ENCODE peak calls at places on chromosomes 11 and 22, in seven cellular contexts. N is upper lobe of right lung, H is keratinocyte, X is PC-9, M is mucosa of descending colon, S is breast epithelium, U is A549. I is an unnamed sample.

GRCh38 chr11:69915151-69915500 is 95.9 kb upstream of the FGF3 start:
- DNase-seq in M (no peak), S (no peak), H (peak; percentile 58), N (no peak), X (no peak), U (peak; percentile 23), I (no peak)

GRCh38 chr11:134333312-134333711 is 1.5 kb downstream of the GLB1L2 start:
- DNase-seq in S (no peak), X (no peak), M (no peak), N (no peak), H (no peak), U (no peak), I (no peak)

GRCh38 chr11:72579816-72580647 is 94.2 kb downstream of the PDE2A start:
- DNase-seq in M (no peak), U (no peak), N (peak; percentile 45), H (no peak), X (no peak), S (no peak), I (peak; percentile 30)

GRCh38 chr11:121337740-121338272 is 45.2 kb downstream of the SC5D start:
- DNase-seq in H (no peak), M (no peak), X (no peak), S (no peak), U (no peak), N (no peak), I (no peak)

GRCh38 chr11:503179-503981 is 3.7 kb downstream of the RNH1 start:
- DNase-seq in M (peak; percentile 48), H (no peak), U (no peak), S (no peak), N (peak; percentile 87), X (no peak), I (no peak)

GRCh38 chr11:102528618-102529017 is 1.9 kb downstream of the MMP7 start:
- DNase-seq in M (no peak), U (no peak), S (no peak), X (no peak), H (no peak), N (no peak), I (no peak)

GRCh38 chr11:122791836-122792235 is 46.5 kb upstream of the CRTAM start:
- DNase-seq in H (no peak), M (no peak), X (no peak), N (no peak), S (no peak), U (no peak), I (no peak)

GRCh38 chr22:43270314-43270908 is 72.8 kb downstream of the SCUBE1 start:
- DNase-seq in H (no peak), U (peak; percentile 50), X (no peak), M (peak; percentile 28), S (no peak), N (no peak), I (no peak)

GRCh38 chr11:2882681-2883110 is 2.9 kb downstream of the CDKN1C start:
- DNase-seq in S (no peak), M (no peak), U (no peak), H (no peak), X (no peak), N (no peak), I (peak; percentile 54)

GRCh38 chr11:3905080-3905953 is 49.9 kb downstream of the STIM1 start:
- DNase-seq in M (peak; percentile 44), X (peak; percentile 67), S (no peak), N (no peak), U (peak; percentile 76), H (peak; percentile 62), I (no peak)

GRCh38 chr11:43358308-43358669 is 431 bp upstream of the TTC17 start:
- DNase-seq in H (no peak), S (no peak), M (peak; percentile 20), N (no peak), X (no peak), U (no peak), I (no peak)

GRCh38 chr11:131572423-131572822 is 202.0 kb downstream of the NTM start:
- DNase-seq in U (no peak), S (no peak), H (no peak), X (no peak), M (no peak), N (no peak), I (no peak)

GRCh38 chr11:67545280-67545679 is 22.0 kb upstream of the CABP2 start:
- DNase-seq in H (no peak), U (no peak), N (no peak), M (peak; percentile 88), S (no peak), X (no peak), I (no peak)
- TF ChIP-seq CTCF in H (no peak), U (no peak), N (no peak), M (peak; percentile 19), S (no peak), X (no peak), I (no peak)

DNA sequence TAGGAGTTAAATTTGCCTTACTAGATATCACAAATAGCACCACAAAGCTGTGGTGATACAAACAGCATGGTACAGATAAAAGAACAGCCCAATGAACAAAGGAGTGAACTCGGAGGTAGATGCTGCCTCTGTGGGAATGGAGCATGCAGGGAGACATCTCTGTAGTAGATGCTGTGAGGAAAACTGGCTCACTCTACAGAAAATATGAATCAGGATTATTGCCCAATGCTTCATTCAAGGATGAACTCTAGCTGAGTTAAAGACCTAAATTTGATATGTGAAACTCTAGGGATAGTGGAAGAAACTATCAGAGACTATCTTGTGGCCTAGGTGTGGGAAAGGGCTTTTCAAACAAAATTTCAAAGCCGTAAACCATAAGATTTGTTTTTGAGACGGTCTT is 15.3 kb upstream of the CAPN5 start:
- DNase-seq in S (no peak), N (no peak), U (no peak), H (no peak), M (no peak), X (no peak), I (no peak)
- H3K4me1 ChIP-seq in S (no peaks in the 10 kb centered on the region), N (no peaks in the 10 kb centered on the region), U (peaks cover 5% of the 10 kb centered on the region), H (peaks cover 5% of the 10 kb centered on the region), M (peaks cover 16% of the 10 kb centered on the region), X (peaks cover 5% of the 10 kb centered on the region), I (no peaks in the 10 kb centered on the region)

DNA sequence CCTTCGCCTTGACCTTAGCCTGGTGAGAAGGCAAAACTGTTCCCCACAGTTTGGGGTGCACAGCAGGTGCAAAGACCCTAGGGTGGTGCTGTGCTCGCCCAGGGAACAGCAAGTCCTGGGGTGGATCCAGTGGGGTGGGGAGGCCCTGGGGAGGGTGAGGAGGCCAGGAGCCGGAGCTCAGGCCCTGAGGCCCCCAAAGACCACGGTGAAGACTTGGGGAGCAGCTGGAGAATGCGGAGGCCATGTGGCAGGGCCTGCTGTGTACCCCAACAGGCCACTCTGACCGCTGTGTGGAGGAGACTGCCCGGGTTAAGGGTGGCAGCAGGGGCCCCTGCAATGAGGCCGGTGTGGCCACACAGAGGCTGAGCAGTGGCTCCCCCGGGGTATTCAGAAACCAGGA is 101.1 kb upstream of the RTL6 start:
- DNase-seq in N (no peak), M (no peak), S (no peak), U (no peak), H (no peak), X (no peak), I (no peak)
- TF ChIP-seq CTCF in N (no peak), M (no peak), S (no peak), U (no peak), H (no peak), X (no peak), I (no peak)

DNA sequence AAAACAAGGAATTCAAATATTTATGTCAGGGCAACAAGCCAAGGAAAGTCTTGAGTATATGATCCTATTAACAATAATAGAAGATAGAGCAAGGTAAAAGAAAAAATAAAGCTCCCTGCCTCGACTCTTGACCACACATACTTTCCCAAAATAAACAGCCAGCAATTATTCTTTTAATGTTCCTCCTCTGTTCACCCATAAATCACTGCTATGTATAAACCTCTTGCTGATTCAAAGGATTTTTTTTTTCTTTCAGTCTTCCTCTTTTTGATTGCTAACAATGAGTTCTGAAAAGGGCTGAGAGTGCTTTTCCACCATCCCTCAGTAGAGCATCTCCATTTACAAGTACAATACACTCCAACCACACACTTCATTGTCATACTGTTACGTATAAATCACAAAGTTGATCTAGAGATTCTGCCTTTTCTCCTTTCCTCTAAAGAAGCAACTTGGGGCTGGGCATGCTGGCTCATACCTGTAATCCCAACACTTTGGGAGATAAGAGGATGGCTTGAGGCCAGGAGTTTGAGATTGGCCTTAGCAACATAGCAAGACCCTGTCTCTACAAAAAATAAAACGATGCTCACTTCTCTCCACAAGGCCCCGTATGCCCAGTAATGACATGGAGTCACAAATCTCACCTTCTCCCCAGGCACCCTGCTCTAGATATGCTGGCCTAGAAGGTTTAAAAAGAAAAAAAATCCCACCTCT is 24.0 kb downstream of the RAB30 start:
- DNase-seq in S (no peak), U (no peak), M (no peak), H (no peak), N (no peak), X (no peak), I (no peak)
- H3K4me1 ChIP-seq in S (peaks cover 4% of the 10 kb centered on the region), U (peaks cover 73% of the 10 kb centered on the region), M (peaks cover 8% of the 10 kb centered on the region), H (peaks cover 61% of the 10 kb centered on the region), N (peaks cover 19% of the 10 kb centered on the region), X (peaks cover 38% of the 10 kb centered on the region), I (peaks cover 16% of the 10 kb centered on the region)

GRCh38 chr11:34439521-34440258 is 956 bp downstream of the CAT start:
- DNase-seq in M (peak; percentile 15), X (no peak), S (no peak), U (no peak), H (no peak), N (no peak), I (no peak)

GRCh38 chr11:34443136-34443535 is 4.4 kb downstream of the CAT start:
- DNase-seq in U (no peak), X (no peak), M (no peak), H (no peak), N (no peak), S (no peak), I (no peak)

GRCh38 chr11:34437224-34437879 is 1.4 kb upstream of the CAT start:
- DNase-seq in M (no peak), H (no peak), S (no peak), U (no peak), N (no peak), X (no peak), I (no peak)

GRCh38 chr11:34441814-34442213 is 3.1 kb downstream of the CAT start:
- DNase-seq in M (no peak), N (no peak), H (no peak), S (no peak), X (no peak), U (no peak), I (no peak)

DNA sequence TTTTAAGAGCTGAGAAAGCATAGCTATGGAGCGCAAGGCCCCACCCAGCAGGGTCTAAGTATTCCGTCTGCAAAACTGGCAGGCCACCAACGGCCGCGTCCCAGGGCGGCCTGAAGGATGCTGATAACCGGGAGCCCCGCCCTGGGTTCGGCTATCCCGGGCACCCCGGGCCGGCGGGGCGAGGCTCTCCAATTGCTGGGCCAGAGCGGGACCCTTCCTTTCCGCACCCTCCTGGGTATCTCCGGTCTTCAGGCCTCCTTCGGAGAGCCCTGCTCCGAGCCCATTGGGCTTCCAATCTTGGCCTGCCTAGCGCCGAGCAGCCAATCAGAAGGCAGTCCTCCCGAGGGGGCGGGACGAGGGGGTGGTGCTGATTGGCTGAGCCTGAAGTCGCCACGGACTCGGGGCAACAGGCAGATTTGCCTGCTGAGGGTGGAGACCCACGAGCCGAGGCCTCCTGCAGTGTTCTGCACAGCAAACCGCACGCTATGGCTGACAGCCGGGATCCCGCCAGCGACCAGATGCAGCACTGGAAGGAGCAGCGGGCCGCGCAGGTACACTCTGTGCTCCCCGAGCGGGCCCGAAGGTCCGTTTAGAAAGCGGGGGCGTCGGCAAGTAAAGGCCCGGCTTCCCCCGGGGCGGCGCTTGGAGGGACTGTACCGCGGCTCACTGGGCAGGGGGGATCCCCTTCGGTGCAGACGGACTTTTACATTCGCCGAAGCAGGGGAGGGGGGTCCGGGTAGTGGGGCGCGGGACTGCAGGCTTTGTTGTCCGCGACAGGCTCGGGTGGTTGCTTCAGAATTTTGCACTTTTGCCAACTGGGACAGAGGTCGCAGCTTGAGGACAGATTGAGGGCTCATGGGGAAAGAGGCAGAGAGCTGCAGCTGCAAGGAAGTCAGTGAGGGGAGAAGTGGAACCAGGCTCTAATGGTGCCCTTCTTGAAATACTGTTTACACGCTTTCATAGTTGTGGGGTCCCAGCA is at the start of gene CAT:
- DNase-seq in M (peak; percentile 98), S (peak; percentile 98), X (peak; percentile 99), U (peak; percentile 97), H (peak; percentile 76), N (peak; percentile 99), I (peak; percentile 95)
- TF ChIP-seq CTCF in M (no peak), S (no peak), X (no peak), U (no peak), H (no peak), N (no peak), I (no peak)

I was measured in pancreas.